ENCODE peak calls at places on chromosomes 3 and 15, in eight cellular contexts. L is HepG2, O is body of pancreas, B is heart right ventricle, Z is kidney, V is neural progenitor cell, K is tibial artery, J is sigmoid colon. Y is an unnamed sample.

GRCh38 chr3:62149539-62149938 is 223.8 kb downstream of the FEZF2 start:
- DNase-seq in L (no peak), O (no peak), B (no peak), Z (no peak), V (no peak), K (no peak), J (no peak), Y (no peak)

GRCh38 chr3:150218841-150219240 is 189.3 kb upstream of the TSC22D2 start:
- DNase-seq in L (no peak), O (no peak), B (no peak), Z (no peak), V (no peak), K (no peak), J (no peak), Y (no peak)

GRCh38 chr15:72782274-72782992 is 1.1 kb downstream of the ADPGK start:
- DNase-seq in L (no peak), O (no peak), B (no peak), Z (no peak), V (no peak), K (no peak), J (no peak), Y (no peak)

GRCh38 chr3:66938338-66938963 is 59.7 kb upstream of the KBTBD8 start:
- DNase-seq in L (peak; percentile 43), O (peak; percentile 32), B (peak; percentile 17), Z (no peak), V (peak; percentile 85), K (no peak), J (no peak), Y (peak; percentile 68)

GRCh38 chr15:75644376-75644775 is 3.3 kb upstream of the SNX33 start:
- DNase-seq in L (no peak), O (no peak), B (no peak), Z (no peak), V (no peak), K (no peak), J (no peak), Y (no peak)

GRCh38 chr3:142359367-142359766 is 88.5 kb downstream of the XRN1 start:
- DNase-seq in L (no peak), O (no peak), B (no peak), Z (no peak), V (no peak), K (no peak), J (no peak), Y (no peak)

GRCh38 chr15:90219421-90220141 is 14.2 kb downstream of the CIB1 start:
- DNase-seq in L (no peak), O (peak; percentile 56), B (no peak), Z (no peak), V (peak; percentile 76), K (no peak), J (no peak), Y (peak; percentile 63)

GRCh38 chr3:23829242-23829934 is 23.6 kb downstream of the UBE2E1 start:
- DNase-seq in L (no peak), O (no peak), B (no peak), Z (no peak), V (no peak), K (no peak), J (no peak), Y (no peak)

GRCh38 chr15:66855039-66855438 is 153.0 kb downstream of the SMAD6 start:
- DNase-seq in L (no peak), O (no peak), B (no peak), Z (no peak), V (no peak), K (no peak), J (no peak), Y (no peak)

GRCh38 chr15:41790756-41791546 is 16.7 kb downstream of the MAPKBP1 start:
- DNase-seq in L (peak; percentile 28), O (no peak), B (peak; percentile 29), Z (no peak), V (no peak), K (no peak), J (no peak), Y (no peak)

GRCh38 chr3:169104541-169104940 is 559.0 kb downstream of the MECOM start:
- DNase-seq in L (no peak), O (no peak), B (no peak), Z (no peak), V (no peak), K (no peak), J (no peak), Y (no peak)

GRCh38 chr3:41239587-41239986 is 40.3 kb downstream of the CTNNB1 start:
- DNase-seq in L (no peak), O (no peak), B (no peak), Z (no peak), V (no peak), K (no peak), J (no peak), Y (no peak)

GRCh38 chr3:105401691-105402149 is 35.0 kb downstream of the ALCAM start:
- DNase-seq in L (no peak), O (no peak), B (no peak), Z (no peak), V (no peak), K (no peak), J (no peak), Y (no peak)

GRCh38 chr15:26455828-26456227 is 317.0 kb downstream of the GABRB3 start:
- DNase-seq in L (no peak), O (no peak), B (no peak), Z (no peak), V (no peak), K (no peak), J (no peak), Y (no peak)

GRCh38 chr15:73822998-73823397 is 50.4 kb upstream of the TBC1D21 start:
- DNase-seq in L (no peak), O (no peak), B (no peak), Z (no peak), V (peak; percentile 76), K (no peak), J (no peak), Y (no peak)

GRCh38 chr3:8525893-8526292 is 24.3 kb downstream of the LMCD1 start:
- DNase-seq in L (no peak), O (no peak), B (no peak), Z (no peak), V (no peak), K (no peak), J (no peak), Y (no peak)
- H3K36me3 ChIP-seq in L (no peaks in the 10 kb centered on the region), O (no peaks in the 10 kb centered on the region), B (no peaks in the 10 kb centered on the region), Z (no peaks in the 10 kb centered on the region), V (no peaks in the 10 kb centered on the region), K (no peaks in the 10 kb centered on the region), J (no peaks in the 10 kb centered on the region), Y (no peaks in the 10 kb centered on the region)

DNA sequence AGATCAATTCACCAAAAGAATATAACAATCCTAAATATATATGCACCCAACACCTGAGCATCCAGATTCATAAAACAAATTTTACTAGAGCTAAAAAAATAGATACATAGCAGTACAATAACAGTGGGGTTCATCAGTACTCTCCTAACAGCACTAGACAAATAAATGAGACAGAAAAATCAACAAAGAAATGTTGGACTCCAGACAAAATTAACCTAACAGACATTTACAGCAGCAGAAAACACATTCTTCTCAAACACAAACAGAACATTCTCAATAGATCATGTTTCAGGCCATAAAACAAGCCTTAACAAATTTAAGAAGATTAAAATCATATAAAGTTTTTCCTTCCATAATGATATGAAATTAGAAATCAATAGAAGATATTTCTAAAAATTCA is 124.8 kb upstream of the NECTIN3 start:
- DNase-seq in L (peak; percentile 69), O (no peak), B (no peak), Z (no peak), V (no peak), K (no peak), J (no peak), Y (no peak)
- H3K9me3 ChIP-seq in L (peaks cover 55% of the 10 kb centered on the region), O (peaks cover 24% of the 10 kb centered on the region), B (peaks cover 47% of the 10 kb centered on the region), Z (peaks cover 2% of the 10 kb centered on the region), V (no peaks in the 10 kb centered on the region), K (peaks cover 40% of the 10 kb centered on the region), J (peaks cover 5% of the 10 kb centered on the region), Y (peaks cover 32% of the 10 kb centered on the region)

DNA sequence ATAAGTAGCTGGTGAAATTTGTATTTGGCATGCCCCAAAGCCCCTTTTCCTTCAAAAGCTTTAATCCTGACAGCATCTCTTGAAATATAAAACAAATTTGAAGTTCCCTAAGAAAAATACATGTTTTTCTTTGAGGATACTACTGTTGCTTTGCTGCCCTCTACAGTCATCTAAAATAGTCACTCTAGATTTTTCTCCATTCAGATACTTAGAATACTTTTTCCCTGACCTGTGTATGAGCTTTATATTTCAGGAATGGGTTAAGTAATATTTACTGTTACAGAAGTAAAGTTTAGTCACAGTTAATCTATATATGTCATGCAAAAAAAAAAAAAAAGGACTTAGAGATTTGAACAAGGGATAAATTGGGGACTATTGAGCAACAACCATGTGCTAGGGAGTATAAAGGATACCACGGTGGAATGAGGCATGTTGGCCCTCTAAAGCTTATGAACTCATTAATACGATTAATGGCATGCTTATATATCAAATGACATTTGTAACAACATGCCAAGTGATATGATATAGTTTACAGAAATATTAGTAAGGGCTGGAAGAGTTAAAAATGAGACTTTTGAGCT is 8.8 kb downstream of the NECTIN3 start:
- DNase-seq in L (peak; percentile 39), O (no peak), B (no peak), Z (no peak), V (peak; percentile 17), K (no peak), J (no peak), Y (peak; percentile 9)
- H3K4me1 ChIP-seq in L (peaks cover 34% of the 10 kb centered on the region), O (no peaks in the 10 kb centered on the region), B (no peaks in the 10 kb centered on the region), Z (no peaks in the 10 kb centered on the region), V (peaks cover 32% of the 10 kb centered on the region), K (no peaks in the 10 kb centered on the region), J (peaks cover 63% of the 10 kb centered on the region), Y (peaks cover 17% of the 10 kb centered on the region)

GRCh38 chr3:196788509-196788908 is 48.9 kb downstream of the PAK2 start:
- DNase-seq in L (no peak), O (no peak), B (no peak), Z (no peak), V (no peak), K (no peak), J (no peak), Y (no peak)
- H3K36me3 ChIP-seq in L (peaks cover 10% of the 10 kb centered on the region), O (no peaks in the 10 kb centered on the region), B (peaks cover 4% of the 10 kb centered on the region), Z (peaks cover 4% of the 10 kb centered on the region), V (peaks cover 12% of the 10 kb centered on the region), K (peaks cover 12% of the 10 kb centered on the region), J (no peaks in the 10 kb centered on the region), Y (no peaks in the 10 kb centered on the region)

Y was measured in Caco-2.